ENCODE peak calls at places on chromosomes 4 and X, in nine cellular contexts. One of them, this sample, is unnamed.

GRCh38 chrX:107787827-107788226 is 10.3 kb downstream of the NCBP2L start:
- DNase-seq in activated T-cell treated with anti-CD3 and anti-CD28 coated beads for 1 hour: no peak
- DNase-seq in breast epithelium: no peak
- DNase-seq in GM10248: no peak
- DNase-seq in thoracic aorta: no peak
- DNase-seq in WTC11: no peak
- DNase-seq in activated gamma-delta T cell treated with Interleukin-2 at 50 U/mL for 16 hours: no peak
- DNase-seq in MV-4-11: no peak
- DNase-seq in fibroblast of villous mesenchyme: no peak
- DNase-seq in this sample: no peak

GRCh38 chr4:8769645-8770517 is 101.8 kb downstream of the HMX1 start:
- DNase-seq in activated T-cell treated with anti-CD3 and anti-CD28 coated beads for 1 hour: no peak
- DNase-seq in breast epithelium: peak; percentile 24
- DNase-seq in GM10248: no peak
- DNase-seq in thoracic aorta: no peak
- DNase-seq in WTC11: no peak
- DNase-seq in activated gamma-delta T cell treated with Interleukin-2 at 50 U/mL for 16 hours: no peak
- DNase-seq in MV-4-11: no peak
- DNase-seq in fibroblast of villous mesenchyme: no peak
- DNase-seq in this sample: no peak

GRCh38 chr4:8581094-8581861 is 1.1 kb downstream of the GPR78 start:
- DNase-seq in activated T-cell treated with anti-CD3 and anti-CD28 coated beads for 1 hour: no peak
- DNase-seq in breast epithelium: no peak
- DNase-seq in GM10248: no peak
- DNase-seq in thoracic aorta: no peak
- DNase-seq in WTC11: no peak
- DNase-seq in activated gamma-delta T cell treated with Interleukin-2 at 50 U/mL for 16 hours: no peak
- DNase-seq in MV-4-11: no peak
- DNase-seq in fibroblast of villous mesenchyme: no peak
- DNase-seq in this sample: no peak

GRCh38 chrX:150688911-150689451 is 4.2 kb upstream of the MTMR1 start:
- DNase-seq in activated T-cell treated with anti-CD3 and anti-CD28 coated beads for 1 hour: no peak
- DNase-seq in breast epithelium: no peak
- DNase-seq in GM10248: no peak
- DNase-seq in thoracic aorta: no peak
- DNase-seq in WTC11: no peak
- DNase-seq in activated gamma-delta T cell treated with Interleukin-2 at 50 U/mL for 16 hours: no peak
- DNase-seq in MV-4-11: no peak
- DNase-seq in fibroblast of villous mesenchyme: peak; percentile 76
- DNase-seq in this sample: no peak

GRCh38 chr4:139210486-139210885 is 33.5 kb upstream of the ELF2 start:
- DNase-seq in activated T-cell treated with anti-CD3 and anti-CD28 coated beads for 1 hour: no peak
- DNase-seq in breast epithelium: no peak
- DNase-seq in GM10248: no peak
- DNase-seq in thoracic aorta: no peak
- DNase-seq in WTC11: no peak
- DNase-seq in activated gamma-delta T cell treated with Interleukin-2 at 50 U/mL for 16 hours: no peak
- DNase-seq in MV-4-11: no peak
- DNase-seq in fibroblast of villous mesenchyme: peak; percentile 65
- DNase-seq in this sample: no peak

GRCh38 chrX:72202792-72203401 is 21.3 kb downstream of the PIN4 start:
- DNase-seq in activated T-cell treated with anti-CD3 and anti-CD28 coated beads for 1 hour: no peak
- DNase-seq in breast epithelium: no peak
- DNase-seq in GM10248: no peak
- DNase-seq in thoracic aorta: no peak
- DNase-seq in WTC11: no peak
- DNase-seq in activated gamma-delta T cell treated with Interleukin-2 at 50 U/mL for 16 hours: no peak
- DNase-seq in MV-4-11: no peak
- DNase-seq in fibroblast of villous mesenchyme: no peak
- DNase-seq in this sample: no peak

GRCh38 chr4:169861592-169861991 is 103.8 kb upstream of the HPF1 start:
- DNase-seq in activated T-cell treated with anti-CD3 and anti-CD28 coated beads for 1 hour: no peak
- DNase-seq in breast epithelium: no peak
- DNase-seq in GM10248: no peak
- DNase-seq in thoracic aorta: no peak
- DNase-seq in WTC11: no peak
- DNase-seq in activated gamma-delta T cell treated with Interleukin-2 at 50 U/mL for 16 hours: no peak
- DNase-seq in MV-4-11: no peak
- DNase-seq in fibroblast of villous mesenchyme: no peak
- DNase-seq in this sample: no peak

GRCh38 chr4:126047114-126047513 is 732.4 kb downstream of the FAT4 start:
- DNase-seq in activated T-cell treated with anti-CD3 and anti-CD28 coated beads for 1 hour: no peak
- DNase-seq in breast epithelium: no peak
- DNase-seq in GM10248: no peak
- DNase-seq in thoracic aorta: no peak
- DNase-seq in WTC11: no peak
- DNase-seq in activated gamma-delta T cell treated with Interleukin-2 at 50 U/mL for 16 hours: no peak
- DNase-seq in MV-4-11: no peak
- DNase-seq in fibroblast of villous mesenchyme: no peak
- DNase-seq in this sample: no peak

GRCh38 chr4:186726150-186726439 is 2.4 kb upstream of the FAT1 start:
- DNase-seq in activated T-cell treated with anti-CD3 and anti-CD28 coated beads for 1 hour: no peak
- DNase-seq in breast epithelium: no peak
- DNase-seq in GM10248: no peak
- DNase-seq in thoracic aorta: no peak
- DNase-seq in WTC11: no peak
- DNase-seq in activated gamma-delta T cell treated with Interleukin-2 at 50 U/mL for 16 hours: no peak
- DNase-seq in MV-4-11: no peak
- DNase-seq in fibroblast of villous mesenchyme: no peak
- DNase-seq in this sample: no peak

GRCh38 chrX:154727418-154728323 is 23.2 kb downstream of the GAB3 start:
- DNase-seq in activated T-cell treated with anti-CD3 and anti-CD28 coated beads for 1 hour: no peak
- DNase-seq in breast epithelium: peak; percentile 53
- DNase-seq in GM10248: no peak
- DNase-seq in thoracic aorta: no peak
- DNase-seq in WTC11: no peak
- DNase-seq in activated gamma-delta T cell treated with Interleukin-2 at 50 U/mL for 16 hours: no peak
- DNase-seq in MV-4-11: no peak
- DNase-seq in fibroblast of villous mesenchyme: peak; percentile 59
- DNase-seq in this sample: no peak

GRCh38 chrX:154016366-154017076 is 3.2 kb downstream of the IRAK1 start:
- DNase-seq in activated T-cell treated with anti-CD3 and anti-CD28 coated beads for 1 hour: no peak
- DNase-seq in breast epithelium: no peak
- DNase-seq in GM10248: no peak
- DNase-seq in thoracic aorta: no peak
- DNase-seq in WTC11: no peak
- DNase-seq in activated gamma-delta T cell treated with Interleukin-2 at 50 U/mL for 16 hours: no peak
- DNase-seq in MV-4-11: no peak
- DNase-seq in fibroblast of villous mesenchyme: no peak
- DNase-seq in this sample: no peak

GRCh38 chr4:56099378-56099786 is 150.6 kb downstream of the CEP135 start:
- DNase-seq in activated T-cell treated with anti-CD3 and anti-CD28 coated beads for 1 hour: no peak
- DNase-seq in breast epithelium: no peak
- DNase-seq in GM10248: no peak
- DNase-seq in thoracic aorta: no peak
- DNase-seq in WTC11: no peak
- DNase-seq in activated gamma-delta T cell treated with Interleukin-2 at 50 U/mL for 16 hours: no peak
- DNase-seq in MV-4-11: no peak
- DNase-seq in fibroblast of villous mesenchyme: no peak
- DNase-seq in this sample: no peak

GRCh38 chr4:3440979-3441500 is 728 bp upstream of the HGFAC start:
- DNase-seq in activated T-cell treated with anti-CD3 and anti-CD28 coated beads for 1 hour: no peak
- DNase-seq in breast epithelium: no peak
- DNase-seq in GM10248: no peak
- DNase-seq in thoracic aorta: no peak
- DNase-seq in WTC11: no peak
- DNase-seq in activated gamma-delta T cell treated with Interleukin-2 at 50 U/mL for 16 hours: no peak
- DNase-seq in MV-4-11: peak; percentile 48
- DNase-seq in fibroblast of villous mesenchyme: no peak
- DNase-seq in this sample: no peak